ENCODE peak calls at places on chromosomes 12 and 14, in eight cellular contexts. One of them, this sample, is unnamed.

GRCh38 chr12:103333676-103334075 is 162.1 kb downstream of the C12orf42 start:
- DNase-seq in NCI-H345: no peak
- DNase-seq in GM12892: no peak
- DNase-seq in epithelial cell of prostate: no peak
- DNase-seq in brain microvascular endothelial cell: no peak
- DNase-seq in mucosa of descending colon: no peak
- DNase-seq in hippocampal formation: no peak
- DNase-seq in stimulated activated CD4-positive, alpha-beta T cell treated with anti-CD3 and anti-CD28 coated beads, Interleukin-12 subunit alpha, Interleukin-12 subunit beta, amount 100 ng/mL, for 4 hours: no peak
- DNase-seq in this sample: no peak

GRCh38 chr12:102343361-102344121 is 136.8 kb downstream of the IGF1 start:
- DNase-seq in epithelial cell of prostate: no peak
- DNase-seq in mucosa of descending colon: no peak
- DNase-seq in GM12892: no peak
- DNase-seq in NCI-H345: no peak
- DNase-seq in stimulated activated CD4-positive, alpha-beta T cell treated with anti-CD3 and anti-CD28 coated beads, Interleukin-12 subunit alpha, Interleukin-12 subunit beta, amount 100 ng/mL, for 4 hours: no peak
- DNase-seq in brain microvascular endothelial cell: peak; percentile 12
- DNase-seq in hippocampal formation: no peak
- DNase-seq in this sample: no peak

GRCh38 chr12:46887870-46888269 is 62.1 kb upstream of the SLC38A4 start:
- DNase-seq in NCI-H345: no peak
- DNase-seq in epithelial cell of prostate: no peak
- DNase-seq in GM12892: no peak
- DNase-seq in mucosa of descending colon: no peak
- DNase-seq in brain microvascular endothelial cell: no peak
- DNase-seq in hippocampal formation: no peak
- DNase-seq in stimulated activated CD4-positive, alpha-beta T cell treated with anti-CD3 and anti-CD28 coated beads, Interleukin-12 subunit alpha, Interleukin-12 subunit beta, amount 100 ng/mL, for 4 hours: no peak
- DNase-seq in this sample: no peak

GRCh38 chr12:103011974-103012763 is 54.7 kb downstream of the ASCL1 start:
- DNase-seq in stimulated activated CD4-positive, alpha-beta T cell treated with anti-CD3 and anti-CD28 coated beads, Interleukin-12 subunit alpha, Interleukin-12 subunit beta, amount 100 ng/mL, for 4 hours: no peak
- DNase-seq in hippocampal formation: no peak
- DNase-seq in NCI-H345: no peak
- DNase-seq in epithelial cell of prostate: no peak
- DNase-seq in GM12892: no peak
- DNase-seq in mucosa of descending colon: no peak
- DNase-seq in brain microvascular endothelial cell: no peak
- DNase-seq in this sample: no peak

GRCh38 chr14:76348898-76349297 is 27.0 kb upstream of the ESRRB start:
- DNase-seq in epithelial cell of prostate: no peak
- DNase-seq in hippocampal formation: no peak
- DNase-seq in stimulated activated CD4-positive, alpha-beta T cell treated with anti-CD3 and anti-CD28 coated beads, Interleukin-12 subunit alpha, Interleukin-12 subunit beta, amount 100 ng/mL, for 4 hours: no peak
- DNase-seq in brain microvascular endothelial cell: peak; percentile 25
- DNase-seq in mucosa of descending colon: no peak
- DNase-seq in NCI-H345: no peak
- DNase-seq in GM12892: no peak
- DNase-seq in this sample: peak; percentile 69

GRCh38 chr12:96861656-96862055 is 45.4 kb upstream of the NEDD1 start:
- DNase-seq in epithelial cell of prostate: no peak
- DNase-seq in stimulated activated CD4-positive, alpha-beta T cell treated with anti-CD3 and anti-CD28 coated beads, Interleukin-12 subunit alpha, Interleukin-12 subunit beta, amount 100 ng/mL, for 4 hours: no peak
- DNase-seq in mucosa of descending colon: no peak
- DNase-seq in NCI-H345: no peak
- DNase-seq in GM12892: no peak
- DNase-seq in brain microvascular endothelial cell: peak; percentile 20
- DNase-seq in hippocampal formation: no peak
- DNase-seq in this sample: no peak

GRCh38 chr14:95507701-95508103 is 8.7 kb downstream of the SYNE3 start:
- DNase-seq in hippocampal formation: no peak
- DNase-seq in mucosa of descending colon: no peak
- DNase-seq in brain microvascular endothelial cell: peak; percentile 54
- DNase-seq in epithelial cell of prostate: no peak
- DNase-seq in GM12892: peak; percentile 43
- DNase-seq in NCI-H345: no peak
- DNase-seq in stimulated activated CD4-positive, alpha-beta T cell treated with anti-CD3 and anti-CD28 coated beads, Interleukin-12 subunit alpha, Interleukin-12 subunit beta, amount 100 ng/mL, for 4 hours: no peak
- DNase-seq in this sample: peak; percentile 45

GRCh38 chr12:67484788-67485480 is 163.6 kb upstream of the DYRK2 start:
- DNase-seq in NCI-H345: no peak
- DNase-seq in GM12892: no peak
- DNase-seq in stimulated activated CD4-positive, alpha-beta T cell treated with anti-CD3 and anti-CD28 coated beads, Interleukin-12 subunit alpha, Interleukin-12 subunit beta, amount 100 ng/mL, for 4 hours: no peak
- DNase-seq in epithelial cell of prostate: no peak
- DNase-seq in mucosa of descending colon: no peak
- DNase-seq in brain microvascular endothelial cell: no peak
- DNase-seq in hippocampal formation: no peak
- DNase-seq in this sample: no peak

GRCh38 chr12:107402041-107403022 is 283.3 kb upstream of the PWP1 start:
- DNase-seq in epithelial cell of prostate: no peak
- DNase-seq in mucosa of descending colon: no peak
- DNase-seq in brain microvascular endothelial cell: peak; percentile 80
- DNase-seq in stimulated activated CD4-positive, alpha-beta T cell treated with anti-CD3 and anti-CD28 coated beads, Interleukin-12 subunit alpha, Interleukin-12 subunit beta, amount 100 ng/mL, for 4 hours: peak; percentile 51
- DNase-seq in hippocampal formation: peak; percentile 10
- DNase-seq in GM12892: peak; percentile 22
- DNase-seq in NCI-H345: peak; percentile 60
- DNase-seq in this sample: no peak

GRCh38 chr12:105561981-105562726 is 231.7 kb downstream of the C12orf75 start:
- DNase-seq in mucosa of descending colon: peak; percentile 47
- DNase-seq in epithelial cell of prostate: peak; percentile 37
- DNase-seq in brain microvascular endothelial cell: peak; percentile 67
- DNase-seq in NCI-H345: peak; percentile 17
- DNase-seq in GM12892: no peak
- DNase-seq in hippocampal formation: no peak
- DNase-seq in stimulated activated CD4-positive, alpha-beta T cell treated with anti-CD3 and anti-CD28 coated beads, Interleukin-12 subunit alpha, Interleukin-12 subunit beta, amount 100 ng/mL, for 4 hours: no peak
- DNase-seq in this sample: peak; percentile 56

GRCh38 chr14:104423715-104424405 is 155.7 kb upstream of the C14orf180 start:
- DNase-seq in stimulated activated CD4-positive, alpha-beta T cell treated with anti-CD3 and anti-CD28 coated beads, Interleukin-12 subunit alpha, Interleukin-12 subunit beta, amount 100 ng/mL, for 4 hours: no peak
- DNase-seq in GM12892: no peak
- DNase-seq in epithelial cell of prostate: no peak
- DNase-seq in hippocampal formation: no peak
- DNase-seq in NCI-H345: no peak
- DNase-seq in brain microvascular endothelial cell: no peak
- DNase-seq in mucosa of descending colon: no peak
- DNase-seq in this sample: no peak

GRCh38 chr12:101839324-101840283 is 8.8 kb upstream of the GNPTAB start:
- DNase-seq in hippocampal formation: peak; percentile 21
- DNase-seq in mucosa of descending colon: peak; percentile 55
- DNase-seq in epithelial cell of prostate: no peak
- DNase-seq in brain microvascular endothelial cell: peak; percentile 59
- DNase-seq in stimulated activated CD4-positive, alpha-beta T cell treated with anti-CD3 and anti-CD28 coated beads, Interleukin-12 subunit alpha, Interleukin-12 subunit beta, amount 100 ng/mL, for 4 hours: peak; percentile 59
- DNase-seq in NCI-H345: peak; percentile 63
- DNase-seq in GM12892: peak; percentile 32
- DNase-seq in this sample: peak; percentile 58

GRCh38 chr14:92323916-92324818 is 1.2 kb downstream of the SLC24A4 start:
- DNase-seq in mucosa of descending colon: no peak
- DNase-seq in hippocampal formation: no peak
- DNase-seq in GM12892: no peak
- DNase-seq in brain microvascular endothelial cell: no peak
- DNase-seq in NCI-H345: no peak
- DNase-seq in stimulated activated CD4-positive, alpha-beta T cell treated with anti-CD3 and anti-CD28 coated beads, Interleukin-12 subunit alpha, Interleukin-12 subunit beta, amount 100 ng/mL, for 4 hours: no peak
- DNase-seq in epithelial cell of prostate: no peak
- DNase-seq in this sample: no peak

GRCh38 chr12:68896881-68897540 is 36.0 kb downstream of the CPM start:
- DNase-seq in brain microvascular endothelial cell: no peak
- DNase-seq in hippocampal formation: no peak
- DNase-seq in mucosa of descending colon: no peak
- DNase-seq in GM12892: no peak
- DNase-seq in stimulated activated CD4-positive, alpha-beta T cell treated with anti-CD3 and anti-CD28 coated beads, Interleukin-12 subunit alpha, Interleukin-12 subunit beta, amount 100 ng/mL, for 4 hours: no peak
- DNase-seq in NCI-H345: no peak
- DNase-seq in epithelial cell of prostate: no peak
- DNase-seq in this sample: no peak

GRCh38 chr14:23695220-23695999 is 59.2 kb downstream of the DHRS2 start:
- DNase-seq in mucosa of descending colon: no peak
- DNase-seq in brain microvascular endothelial cell: no peak
- DNase-seq in stimulated activated CD4-positive, alpha-beta T cell treated with anti-CD3 and anti-CD28 coated beads, Interleukin-12 subunit alpha, Interleukin-12 subunit beta, amount 100 ng/mL, for 4 hours: no peak
- DNase-seq in GM12892: no peak
- DNase-seq in hippocampal formation: no peak
- DNase-seq in NCI-H345: no peak
- DNase-seq in epithelial cell of prostate: no peak
- DNase-seq in this sample: peak; percentile 17

GRCh38 chr14:101354726-101355125 is 206.6 kb upstream of the DIO3 start:
- DNase-seq in GM12892: no peak
- DNase-seq in NCI-H345: no peak
- DNase-seq in mucosa of descending colon: no peak
- DNase-seq in epithelial cell of prostate: no peak
- DNase-seq in hippocampal formation: no peak
- DNase-seq in brain microvascular endothelial cell: no peak
- DNase-seq in stimulated activated CD4-positive, alpha-beta T cell treated with anti-CD3 and anti-CD28 coated beads, Interleukin-12 subunit alpha, Interleukin-12 subunit beta, amount 100 ng/mL, for 4 hours: no peak
- DNase-seq in this sample: no peak

GRCh38 chr12:87021400-87021799 is 765.2 kb upstream of the MGAT4C start:
- DNase-seq in stimulated activated CD4-positive, alpha-beta T cell treated with anti-CD3 and anti-CD28 coated beads, Interleukin-12 subunit alpha, Interleukin-12 subunit beta, amount 100 ng/mL, for 4 hours: no peak
- DNase-seq in NCI-H345: no peak
- DNase-seq in epithelial cell of prostate: no peak
- DNase-seq in hippocampal formation: no peak
- DNase-seq in GM12892: no peak
- DNase-seq in brain microvascular endothelial cell: no peak
- DNase-seq in mucosa of descending colon: no peak
- DNase-seq in this sample: no peak

GRCh38 chr12:89980236-89980635 is 271.6 kb upstream of the ATP2B1 start:
- DNase-seq in NCI-H345: no peak
- DNase-seq in GM12892: no peak
- DNase-seq in epithelial cell of prostate: no peak
- DNase-seq in brain microvascular endothelial cell: no peak
- DNase-seq in stimulated activated CD4-positive, alpha-beta T cell treated with anti-CD3 and anti-CD28 coated beads, Interleukin-12 subunit alpha, Interleukin-12 subunit beta, amount 100 ng/mL, for 4 hours: no peak
- DNase-seq in hippocampal formation: no peak
- DNase-seq in mucosa of descending colon: no peak
- DNase-seq in this sample: no peak

GRCh38 chr14:100914597-100915021 is 11.1 kb upstream of the RTL1 start:
- DNase-seq in GM12892: no peak
- DNase-seq in hippocampal formation: no peak
- DNase-seq in NCI-H345: no peak
- DNase-seq in stimulated activated CD4-positive, alpha-beta T cell treated with anti-CD3 and anti-CD28 coated beads, Interleukin-12 subunit alpha, Interleukin-12 subunit beta, amount 100 ng/mL, for 4 hours: no peak
- DNase-seq in epithelial cell of prostate: peak; percentile 10
- DNase-seq in mucosa of descending colon: no peak
- DNase-seq in brain microvascular endothelial cell: no peak
- DNase-seq in this sample: no peak

GRCh38 chr14:63642656-63643382 is 1.1 kb upstream of the WDR89 start:
- DNase-seq in stimulated activated CD4-positive, alpha-beta T cell treated with anti-CD3 and anti-CD28 coated beads, Interleukin-12 subunit alpha, Interleukin-12 subunit beta, amount 100 ng/mL, for 4 hours: no peak
- DNase-seq in epithelial cell of prostate: no peak
- DNase-seq in GM12892: no peak
- DNase-seq in hippocampal formation: no peak
- DNase-seq in brain microvascular endothelial cell: no peak
- DNase-seq in mucosa of descending colon: no peak
- DNase-seq in NCI-H345: no peak
- DNase-seq in this sample: no peak